ENCODE peak calls at places on chromosomes 2 and 18, in nine cellular contexts. K is stomach; Z is body of pancreas; S is heart right ventricle; L is gastrocnemius medialis; B is uterus; T is A549; P is GM23338; W is CD8-positive, alpha-beta T cell. H is an unnamed sample. For H3K4me1, the result is how much of the 10 kb centered on the place peaks cover.

GRCh38 chr2:150591901-150592300 is 104.4 kb upstream of the RND3 start:
- DNase-seq in P (no peak), W (no peak), Z (no peak), L (no peak), K (no peak), T (no peak), B (no peak), S (no peak), H (no peak)

GRCh38 chr2:236802862-236803261 is 233.2 kb downstream of the ACKR3 start:
- DNase-seq in K (no peak), W (no peak), S (no peak), B (no peak), P (no peak), Z (no peak), L (no peak), T (no peak), H (peak)

GRCh38 chr18:24894880-24895279 is 434.4 kb downstream of the HRH4 start:
- DNase-seq in Z (no peak), B (no peak), S (no peak), K (no peak), P (no peak), T (no peak), W (no peak), L (no peak), H (no peak)

GRCh38 chr2:237720962-237721361 is 77.6 kb upstream of the RBM44 start:
- DNase-seq in W (no peak), L (no peak), P (no peak), T (no peak), B (no peak), Z (no peak), S (no peak), K (no peak), H (no peak)

GRCh38 chr2:102753563-102754159 is 8.2 kb upstream of the TMEM182 start:
- DNase-seq in K (peak), P (peak), W (no peak), B (no peak), Z (peak), T (peak), S (no peak), L (peak), H (peak)

GRCh38 chr2:188506843-188507242 is 215.2 kb downstream of the GULP1 start:
- DNase-seq in B (no peak), K (no peak), L (no peak), P (peak), S (no peak), W (no peak), T (no peak), Z (no peak), H (no peak)

GRCh38 chr2:128503358-128504241 is 184.9 kb upstream of the HS6ST1 start:
- DNase-seq in Z (no peak), S (no peak), L (no peak), B (no peak), K (peak), P (no peak), W (peak), T (no peak), H (no peak)

GRCh38 chr2:104834431-104834830 is 19.5 kb upstream of the POU3F3 start:
- DNase-seq in P (no peak), W (no peak), S (no peak), Z (no peak), K (no peak), L (no peak), T (no peak), B (no peak), H (no peak)

GRCh38 chr2:44949329-44950151 is 8.0 kb downstream of the SIX3 start:
- DNase-seq in B (no peak), P (peak), W (no peak), Z (no peak), L (no peak), T (no peak), K (no peak), S (no peak), H (no peak)

GRCh38 chr2:240141736-240142135 is 1.3 kb upstream of the OTOS start:
- DNase-seq in Z (no peak), W (no peak), P (no peak), L (peak), T (no peak), S (no peak), K (no peak), B (no peak), H (no peak)
- H3K4me1 ChIP-seq in Z (under half), W (under half), P (under half), L (under half), T (under half), S (under half), K (under half), B (under half), H (under half)

DNA sequence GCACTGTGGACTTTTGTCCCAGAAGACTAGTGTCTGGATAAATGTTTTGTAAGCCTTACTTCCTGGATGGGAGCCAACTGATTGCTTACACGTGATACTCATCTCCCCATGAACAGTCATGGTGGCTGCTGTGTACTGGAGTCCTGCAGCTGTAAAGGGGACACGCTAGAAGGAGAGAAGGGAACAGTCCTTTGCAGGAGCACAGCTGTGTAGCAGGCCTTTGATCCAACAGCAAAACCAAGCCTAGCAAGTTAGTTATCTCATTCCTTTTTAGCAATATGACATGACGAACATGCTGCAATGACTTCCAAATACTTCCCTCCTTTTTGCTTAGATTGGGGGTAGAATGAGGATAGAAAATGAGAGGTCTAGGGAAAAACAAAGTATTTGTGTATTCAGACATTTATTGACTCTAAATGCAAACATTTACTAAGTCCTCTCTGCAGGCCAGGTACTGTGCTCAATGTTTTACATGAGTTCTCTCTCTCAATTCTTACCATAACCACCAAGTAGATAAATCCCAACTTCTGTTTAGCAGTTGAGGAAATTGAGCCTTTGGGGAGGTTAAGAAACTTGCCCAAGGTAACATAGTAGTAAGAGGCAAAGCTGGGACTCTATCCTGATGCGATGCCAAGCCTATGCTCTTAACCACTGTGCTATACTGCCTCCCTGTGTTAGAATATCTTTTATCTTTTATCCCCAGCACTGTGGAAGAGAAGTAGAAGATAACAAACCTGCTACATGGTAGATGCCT is 55.4 kb upstream of the CD28 start:
- DNase-seq in Z (peak), P (peak), B (no peak), L (peak), W (no peak), T (peak), K (peak), S (peak), H (no peak)
- TF ChIP-seq CTCF in Z (peak), P (peak), B (peak), L (peak), W (no peak), T (peak), K (no peak), S (peak), H (peak)

DNA sequence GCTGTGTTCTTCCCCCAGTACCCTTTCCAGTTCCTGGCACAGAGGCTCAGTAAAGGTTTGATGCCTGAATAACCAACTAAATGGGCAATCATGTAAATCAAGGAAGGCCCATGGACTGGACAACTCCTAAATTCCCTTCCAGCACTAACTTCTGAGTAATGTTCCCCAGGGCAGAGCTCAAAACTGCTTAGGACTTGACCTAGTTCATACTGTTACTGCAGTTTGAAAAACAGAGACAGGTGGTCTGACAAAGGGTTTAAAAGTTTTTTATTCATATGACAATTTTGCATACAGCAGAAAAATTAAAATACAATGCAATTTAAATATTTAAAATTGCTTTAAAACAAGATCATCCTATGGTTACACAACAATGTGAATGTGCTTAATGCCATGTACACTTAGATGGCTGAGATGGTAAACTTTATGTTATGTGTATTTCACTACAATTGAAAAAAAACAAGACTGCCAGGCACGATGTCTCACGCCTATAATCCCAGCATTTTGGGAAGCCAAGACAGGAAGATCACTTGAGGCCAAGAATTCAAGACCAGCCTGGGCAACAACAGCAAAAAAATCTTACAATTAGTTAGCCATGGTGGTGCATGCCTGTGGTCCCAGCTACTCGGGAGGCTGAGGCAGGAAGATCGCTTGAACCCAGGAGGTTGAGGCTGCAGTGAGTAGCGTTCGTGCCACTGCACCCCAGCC is 26.3 kb downstream of the PCBP1 start:
- DNase-seq in P (no peak), S (no peak), L (peak), T (no peak), B (no peak), Z (no peak), K (no peak), W (no peak), H (peak)
- H3K4me1 ChIP-seq in P (under half), S (under half), L (half or more), T (under half), B (under half), Z (under half), K (under half), W (half or more), H (under half)

GRCh38 chr2:28750316-28751101 is 1.1 kb upstream of the PPP1CB start:
- DNase-seq in P (no peak), T (peak), S (peak), B (no peak), L (no peak), K (no peak), Z (peak), W (no peak), H (no peak)

GRCh38 chr2:28751956-28752607 is 452 bp downstream of the PPP1CB start:
- DNase-seq in T (peak), S (peak), B (no peak), Z (peak), P (no peak), W (peak), K (peak), L (peak), H (no peak)

GRCh38 chr2:28753043-28753683 is 1.5 kb downstream of the PPP1CB start:
- DNase-seq in W (no peak), S (peak), Z (peak), K (peak), P (peak), B (peak), L (peak), T (peak), H (peak)

GRCh38 chr2:28752608-28752984 is 966 bp downstream of the PPP1CB start:
- DNase-seq in K (no peak), W (no peak), T (no peak), Z (no peak), B (no peak), L (no peak), P (no peak), S (no peak), H (no peak)

GRCh38 chr2:28751102-28751955 is at the start of gene PPP1CB:
- DNase-seq in B (peak), Z (peak), W (peak), P (peak), K (peak), S (peak), L (peak), T (peak), H (peak)
- TF ChIP-seq CTCF in B (no peak), Z (peak), W (no peak), P (peak), K (no peak), S (peak), L (peak), T (peak), H (peak)

GRCh38 chr18:13448028-13448795 is 229.7 kb downstream of the LDLRAD4 start:
- DNase-seq in L (no peak), S (no peak), Z (no peak), P (no peak), K (no peak), T (no peak), B (no peak), W (no peak), H (peak)
- H3K4me1 ChIP-seq in L (under half), S (under half), Z (under half), P (under half), K (under half), T (half or more), B (under half), W (under half), H (half or more)

H was measured in tibial artery.